ENCODE peak calls at places on chromosomes 2 and 18, in five cellular contexts. B, S, Y, O and I are unnamed samples.

GRCh38 chr2:47218066-47218581 is 63.0 kb upstream of the STPG4 start:
- DNase-seq in B (no peak), S (no peak), O (no peak), Y (no peak), I (no peak)

GRCh38 chr2:2646312-2647051 is 315.4 kb upstream of the MYT1L start:
- DNase-seq in O (no peak), S (no peak), Y (no peak), B (peak; percentile 38), I (no peak)

GRCh38 chr2:3650140-3650944 is 7.7 kb upstream of the ALLC start:
- DNase-seq in Y (no peak), O (no peak), B (no peak), S (no peak), I (no peak)

GRCh38 chr2:85744771-85745601 is 8.8 kb upstream of the ATOH8 start:
- DNase-seq in O (no peak), Y (no peak), S (no peak), B (no peak), I (no peak)

GRCh38 chr2:184338776-184339175 is 259.6 kb upstream of the ZNF804A start:
- DNase-seq in B (no peak), Y (no peak), O (no peak), S (no peak), I (no peak)

GRCh38 chr2:84395819-84396218 is 63.3 kb downstream of the SUCLG1 start:
- DNase-seq in B (no peak), O (no peak), Y (no peak), S (no peak), I (no peak)

GRCh38 chr2:107927034-107927534 is 59.2 kb upstream of the SLC5A7 start:
- DNase-seq in B (no peak), S (no peak), Y (no peak), O (no peak), I (no peak)

GRCh38 chr2:210553371-210553770 is 3.0 kb upstream of the CPS1 start:
- DNase-seq in Y (no peak), B (peak; percentile 74), O (no peak), S (no peak), I (no peak)

GRCh38 chr2:226475650-226476049 is 324.0 kb downstream of the IRS1 start:
- DNase-seq in O (no peak), B (peak; percentile 76), S (no peak), Y (no peak), I (no peak)

GRCh38 chr2:4995466-4995865 is 696.7 kb upstream of the SOX11 start:
- DNase-seq in O (no peak), S (no peak), Y (no peak), B (no peak), I (no peak)

GRCh38 chr2:28594369-28595108 is 98.7 kb downstream of the PLB1 start:
- DNase-seq in B (peak; percentile 90), S (peak; percentile 68), O (peak; percentile 73), Y (peak; percentile 77), I (peak; percentile 59)

GRCh38 chr2:98822301-98823164 is 91.6 kb upstream of the MGAT4A start:
- DNase-seq in Y (peak; percentile 39), O (peak; percentile 21), S (no peak), B (peak; percentile 38), I (peak; percentile 9)

GRCh38 chr18:33210575-33211189 is 229.8 kb downstream of the CCDC178 start:
- DNase-seq in S (no peak), Y (no peak), B (peak; percentile 24), O (no peak), I (no peak)

GRCh38 chr2:129859141-129859540 is 120.3 kb upstream of the RAB6C start:
- DNase-seq in S (no peak), O (no peak), B (no peak), Y (no peak), I (no peak)

GRCh38 chr2:187547353-187547979 is 6.8 kb downstream of the TFPI start:
- DNase-seq in Y (no peak), B (peak; percentile 99), O (no peak), S (no peak), I (no peak)

GRCh38 chr2:100257939-100258338 is 64.4 kb downstream of the LONRF2 start:
- DNase-seq in S (no peak), O (no peak), Y (no peak), B (no peak), I (no peak)

GRCh38 chr2:213306320-213306942 is 22.2 kb downstream of the SPAG16 start:
- DNase-seq in O (no peak), B (peak; percentile 8), Y (no peak), S (no peak), I (no peak)